ENCODE peak calls at places on chromosomes 1 and 21, in five cellular contexts. X is Calu3, M is cardiac fibroblast, L is HFF-Myc, F is astrocyte of the spinal cord. N is an unnamed sample.
A peak's percentile ranks its signal among the peaks of the same experiment; 100 is the strongest.

GRCh38 chr1:162206749-162207635 is 137.5 kb downstream of the NOS1AP start:
- DNase-seq in X (peak; percentile 74), L (no peak), F (no peak), M (peak; percentile 31), N (no peak)

GRCh38 chr21:40245021-40245420 is 377.8 kb downstream of the PCP4 start:
- DNase-seq in M (no peak), F (no peak), L (no peak), X (no peak), N (no peak)

GRCh38 chr1:27773732-27774445 is 870 bp downstream of the STX12 start:
- DNase-seq in M (peak; percentile 33), X (no peak), L (no peak), F (peak; percentile 45), N (peak; percentile 52)

GRCh38 chr1:88802950-88803349 is 88.4 kb downstream of the GTF2B start:
- DNase-seq in L (no peak), M (peak; percentile 19), X (no peak), F (peak; percentile 60), N (peak; percentile 68)

GRCh38 chr1:111832521-111833155 is 76.9 kb downstream of the DDX20 start:
- DNase-seq in F (no peak), M (no peak), L (no peak), X (no peak), N (no peak)

GRCh38 chr1:12244078-12244477 is 14.2 kb downstream of the VPS13D start:
- DNase-seq in F (no peak), X (no peak), L (no peak), M (no peak), N (peak; percentile 50)

GRCh38 chr21:32083175-32083574 is 195.7 kb downstream of the MIS18A start:
- DNase-seq in F (peak; percentile 1), L (no peak), X (no peak), M (peak; percentile 8), N (no peak)

GRCh38 chr1:27455166-27455811 is 34.7 kb downstream of the WASF2 start:
- DNase-seq in X (peak; percentile 9), F (no peak), L (no peak), M (no peak), N (no peak)

GRCh38 chr1:215241451-215241850 is 158.9 kb downstream of the KCNK2 start:
- DNase-seq in L (no peak), F (no peak), X (no peak), M (no peak), N (no peak)

GRCh38 chr1:192698731-192699130 is 62.8 kb downstream of the RGS13 start:
- DNase-seq in F (no peak), X (no peak), M (no peak), L (no peak), N (no peak)

GRCh38 chr1:147273409-147274307 is 31.2 kb downstream of the CHD1L start:
- DNase-seq in L (peak; percentile 64), F (peak; percentile 87), X (peak; percentile 43), M (peak; percentile 84), N (peak; percentile 92)

GRCh38 chr1:209633335-209633997 is 18.8 kb downstream of the LAMB3 start:
- DNase-seq in M (no peak), X (no peak), F (no peak), L (no peak), N (no peak)

GRCh38 chr1:30488324-30488913 is 235.0 kb downstream of the MATN1 start:
- DNase-seq in F (no peak), L (no peak), X (no peak), M (no peak), N (no peak)

GRCh38 chr1:46528297-46528955 is 23.0 kb downstream of the KNCN start:
- DNase-seq in L (no peak), F (no peak), M (peak; percentile 47), X (no peak), N (peak; percentile 41)

GRCh38 chr1:160954158-160955104 is at the start of gene ITLN2:
- DNase-seq in F (peak; percentile 6), M (peak; percentile 63), L (no peak), X (peak; percentile 69), N (peak; percentile 58)

GRCh38 chr21:25350056-25350455 is 257.2 kb downstream of the MRPL39 start:
- DNase-seq in M (peak; percentile 49), L (no peak), F (peak; percentile 61), X (no peak), N (peak; percentile 76)

GRCh38 chr21:45811136-45811535 is 167.6 kb downstream of the PCBP3 start:
- DNase-seq in L (no peak), M (no peak), X (no peak), F (no peak), N (no peak)

GRCh38 chr1:38741341-38741740 is 118.2 kb downstream of the RRAGC start:
- DNase-seq in F (no peak), L (no peak), M (peak; percentile 65), X (no peak), N (peak; percentile 30)

GRCh38 chr1:235980976-235981375 is 83.9 kb downstream of the NID1 start:
- DNase-seq in X (no peak), M (no peak), F (no peak), L (no peak), N (no peak)

GRCh38 chr1:88655685-88656299 is 28.3 kb upstream of the PKN2 start:
- DNase-seq in F (peak; percentile 49), M (peak; percentile 51), L (no peak), X (no peak), N (peak; percentile 61)

GRCh38 chr1:43774359-43774758 is 67.0 kb downstream of the ST3GAL3 start:
- DNase-seq in X (no peak), M (peak; percentile 68), F (peak; percentile 46), L (no peak), N (peak; percentile 71)

GRCh38 chr1:47871799-47872353 is 125.3 kb downstream of the TRABD2B start:
- DNase-seq in X (peak; percentile 70), F (no peak), L (no peak), M (no peak), N (peak; percentile 43)

GRCh38 chr1:39540504-39541031 is 36.0 kb downstream of the PABPC4 start:
- DNase-seq in M (peak; percentile 82), L (no peak), X (no peak), F (peak; percentile 22), N (peak; percentile 100)

GRCh38 chr1:22250724-22251123 is 107.8 kb upstream of the WNT4 start:
- DNase-seq in X (no peak), F (no peak), M (no peak), L (peak; percentile 71), N (no peak)

GRCh38 chr1:27597511-27598216 is 6.3 kb downstream of the AHDC1 start:
- DNase-seq in L (no peak), M (no peak), F (no peak), X (no peak), N (peak; percentile 39)

GRCh38 chr1:46394108-46394871 is at the start of gene FAAH:
- DNase-seq in M (peak; percentile 35), F (peak; percentile 38), X (peak; percentile 88), L (no peak), N (peak; percentile 27)

GRCh38 chr1:156705321-156705917 is at the start of gene CRABP2:
- DNase-seq in M (no peak), F (no peak), X (no peak), L (no peak), N (peak; percentile 28)

GRCh38 chr1:162069334-162070093 is at the start of gene NOS1AP:
- DNase-seq in M (peak; percentile 38), F (peak; percentile 32), L (no peak), X (peak; percentile 93), N (peak; percentile 44)

GRCh38 chr1:219420913-219421312 is 192.0 kb downstream of the ZC3H11B start:
- DNase-seq in X (no peak), L (no peak), M (no peak), F (no peak), N (no peak)

GRCh38 chr1:55519937-55520683 is 304.9 kb upstream of the USP24 start:
- DNase-seq in X (no peak), M (no peak), F (no peak), L (peak; percentile 30), N (peak; percentile 18)

GRCh38 chr1:119387858-119388257 is 19.3 kb downstream of the HAO2 start:
- DNase-seq in X (no peak), L (no peak), M (no peak), F (no peak), N (no peak)

GRCh38 chr21:43829575-43830119 is 35.4 kb upstream of the AGPAT3 start:
- DNase-seq in M (no peak), L (no peak), X (no peak), F (no peak), N (no peak)
- TF ChIP-seq CTCF in M (peak; percentile 3), L (no peak), X (no peak), F (no peak), N (peak; percentile 22)

GRCh38 chr1:90730247-90731022 is 13.3 kb upstream of the BARHL2 start:
- DNase-seq in F (peak; percentile 20), L (no peak), M (no peak), X (no peak), N (peak; percentile 24)

GRCh38 chr1:90728656-90729257 is 11.7 kb upstream of the BARHL2 start:
- DNase-seq in L (no peak), F (no peak), X (no peak), M (no peak), N (no peak)

GRCh38 chr1:90727917-90728655 is 11.0 kb upstream of the BARHL2 start:
- DNase-seq in F (no peak), L (no peak), X (no peak), M (no peak), N (no peak)

GRCh38 chr1:90731382-90732050 is 14.4 kb upstream of the BARHL2 start:
- DNase-seq in M (no peak), L (no peak), X (no peak), F (no peak), N (no peak)

DNA sequence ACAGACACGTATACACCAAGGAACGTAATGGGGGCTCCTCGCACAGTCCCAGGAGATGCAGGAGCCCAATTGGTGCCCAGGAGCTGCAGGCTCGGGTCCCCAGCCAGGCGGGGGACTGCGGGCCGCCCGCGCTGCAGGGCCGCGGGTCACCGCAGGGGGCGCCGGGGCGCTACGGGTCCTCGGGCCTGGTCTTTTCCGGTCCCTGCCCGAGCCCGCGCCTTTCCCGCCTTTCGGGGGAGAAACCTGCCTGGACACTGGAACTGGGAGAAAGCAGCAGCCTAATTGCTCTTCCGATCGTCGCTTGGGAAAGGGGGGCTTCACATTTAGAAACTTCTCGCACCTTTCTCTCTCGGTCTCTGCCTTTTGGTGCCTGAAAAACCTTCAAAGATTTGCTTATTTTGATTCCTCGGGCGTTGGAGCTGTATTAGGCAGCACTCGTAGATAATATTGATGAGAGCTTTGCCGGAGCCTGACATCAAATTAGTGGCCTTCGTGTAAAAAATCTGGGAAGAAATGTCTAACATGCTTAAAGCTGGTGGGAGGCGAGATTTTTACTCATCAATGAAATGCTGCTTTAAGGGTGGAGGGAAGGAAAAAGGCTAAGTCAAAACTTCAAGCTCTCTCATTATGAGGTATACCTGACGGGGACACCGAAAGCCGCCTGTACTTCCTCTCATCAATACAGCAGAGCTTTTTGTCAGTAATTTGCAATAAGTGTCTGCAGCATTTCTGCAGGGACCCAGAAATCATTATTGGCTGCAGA is 12.6 kb upstream of the BARHL2 start:
- DNase-seq in L (no peak), M (no peak), F (no peak), X (no peak), N (no peak)
- TF ChIP-seq CTCF in L (peak; percentile 47), M (no peak), F (peak; percentile 19), X (no peak), N (no peak)

GRCh38 chr1:246699095-246699735 is 25.0 kb upstream of the SCCPDH start:
- DNase-seq in M (peak; percentile 96), X (peak; percentile 90), L (peak; percentile 78), F (peak; percentile 92), N (peak; percentile 96)
- TF ChIP-seq CTCF in M (peak; percentile 89), X (peak; percentile 81), L (peak; percentile 88), F (peak; percentile 93), N (peak; percentile 91)

GRCh38 chr1:7839526-7839925 is 13.3 kb downstream of the UTS2 start:
- DNase-seq in X (no peak), M (no peak), L (no peak), F (no peak), N (no peak)
- TF ChIP-seq CTCF in X (no peak), M (no peak), L (no peak), F (no peak), N (no peak)